ENCODE peak calls at places on chromosomes 4 and X, in four cellular contexts. P is suprapubic skin, T is ovary, H is upper lobe of left lung. N is an unnamed sample.

GRCh38 chr4:179855471-179855870 is 2387.7 kb upstream of the TENM3 start:
- DNase-seq in P (no peak), T (no peak), H (no peak), N (no peak)

GRCh38 chr4:1242506-1243450 is 6.2 kb downstream of the CTBP1 start:
- DNase-seq in P (peak), T (no peak), H (peak), N (peak)

GRCh38 chr4:113882668-113883067 is 96.8 kb downstream of the ARSJ start:
- DNase-seq in P (no peak), T (no peak), H (no peak), N (no peak)

GRCh38 chr4:3879681-3880594 is 113.8 kb downstream of the ADRA2C start:
- DNase-seq in P (peak), T (no peak), H (peak), N (no peak)

GRCh38 chr4:112842513-112842912 is 205.6 kb downstream of the LARP7 start:
- DNase-seq in P (no peak), T (no peak), H (peak), N (no peak)

GRCh38 chr4:139651282-139652194 is 14.1 kb upstream of the MGST2 start:
- DNase-seq in P (peak), T (peak), H (no peak), N (peak)

GRCh38 chrX:132532955-132533354 is 44.1 kb upstream of the MBNL3 start:
- DNase-seq in P (no peak), T (no peak), H (no peak), N (no peak)

GRCh38 chrX:31213941-31214340 is 142.1 kb upstream of the FTHL17 start:
- DNase-seq in P (no peak), T (no peak), H (no peak), N (no peak)

GRCh38 chrX:143472334-143472938 is 44.8 kb downstream of the SPANXN3 start:
- DNase-seq in P (no peak), T (no peak), H (no peak), N (no peak)

GRCh38 chr4:53592686-53593641 is 1.7 kb upstream of the LNX1 start:
- DNase-seq in P (peak), T (peak), H (peak), N (peak)

GRCh38 chrX:103687073-103687695 is 685 bp upstream of the MORF4L2 start:
- DNase-seq in P (peak), T (peak), H (peak), N (peak)

GRCh38 chrX:147803948-147804347 is 107.8 kb upstream of the FMR1 start:
- DNase-seq in P (no peak), T (no peak), H (no peak), N (no peak)

GRCh38 chr4:6616087-6616995 is 24.1 kb upstream of the MRFAP1 start:
- DNase-seq in P (no peak), T (no peak), H (no peak), N (no peak)

GRCh38 chrX:72202792-72203401 is 21.3 kb downstream of the PIN4 start:
- DNase-seq in P (no peak), T (no peak), H (no peak), N (no peak)

GRCh38 chr4:145098675-145099037 is 545 bp downstream of the ABCE1 start:
- DNase-seq in P (no peak), T (no peak), H (no peak), N (peak)

GRCh38 chr4:22237155-22237751 is 278.6 kb downstream of the ADGRA3 start:
- DNase-seq in P (no peak), T (peak), H (peak), N (peak)

GRCh38 chr4:107094332-107094731 is 58.2 kb upstream of the DKK2 start:
- DNase-seq in P (no peak), T (no peak), H (no peak), N (no peak)

GRCh38 chr4:2497931-2498330 is 29.0 kb downstream of the RNF4 start:
- DNase-seq in P (no peak), T (no peak), H (no peak), N (peak)

GRCh38 chr4:24748758-24749350 is 46.5 kb upstream of the SOD3 start:
- DNase-seq in P (no peak), T (peak), H (no peak), N (no peak)

GRCh38 chrX:13059676-13060499 is 15.5 kb upstream of the FAM9C start:
- DNase-seq in P (no peak), T (no peak), H (no peak), N (no peak)

GRCh38 chrX:119503484-119503861 is 35.2 kb downstream of the SLC25A5 start:
- DNase-seq in P (no peak), T (no peak), H (no peak), N (peak)
- TF ChIP-seq EP300 in P (no peak), T (no peak), H (no peak), N (no peak)

DNA sequence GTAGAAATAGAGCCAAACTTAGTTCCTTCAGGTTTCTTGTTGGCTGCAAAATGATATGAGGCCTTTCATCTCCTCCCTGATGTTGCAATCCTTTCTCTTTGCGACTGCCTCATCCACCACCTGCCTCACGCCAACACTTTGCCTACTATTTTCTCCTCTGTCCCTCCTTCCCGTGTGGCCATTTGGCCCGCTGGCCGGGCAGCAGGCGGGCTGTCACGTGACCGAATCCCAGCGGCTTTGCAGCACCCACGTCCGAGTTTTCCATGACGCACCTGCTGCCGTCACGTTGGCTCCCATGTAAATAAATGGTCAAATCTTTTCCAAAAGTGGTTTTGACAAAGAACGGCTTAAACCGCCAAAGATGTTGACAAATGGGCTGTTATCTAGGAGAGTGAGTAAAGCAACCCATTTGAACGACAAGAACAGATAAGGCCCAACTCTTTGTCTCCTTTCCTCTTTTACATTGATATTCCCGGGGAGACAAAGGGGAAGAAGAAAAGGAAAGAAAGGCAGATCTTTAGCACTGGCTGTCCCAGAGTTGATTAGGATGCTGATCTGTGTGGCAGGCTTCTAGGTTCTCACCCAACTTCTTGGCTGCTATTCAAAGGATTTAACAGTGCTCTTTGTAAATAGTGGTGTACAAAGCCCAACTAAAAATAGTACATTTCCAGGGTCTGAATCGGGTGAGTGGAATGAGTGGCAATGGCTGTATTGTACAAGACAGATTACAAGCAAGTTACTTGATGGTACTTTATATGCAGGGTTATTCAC is 174.2 kb upstream of the JADE1 start:
- DNase-seq in P (no peak), T (no peak), H (peak), N (peak)
- TF ChIP-seq POLR2A in P (no peak), T (no peak), H (no peak), N (no peak)

GRCh38 chrX:136778020-136778419 is 2.7 kb downstream of the ARHGEF6 start:
- DNase-seq in P (no peak), T (no peak), H (no peak), N (no peak)

GRCh38 chrX:136780738-136781137 is at the start of gene ARHGEF6:
- DNase-seq in P (no peak), T (no peak), H (no peak), N (peak)

GRCh38 chrX:136778914-136779313 is 1.8 kb downstream of the ARHGEF6 start:
- DNase-seq in P (no peak), T (no peak), H (no peak), N (no peak)

GRCh38 chrX:136780241-136780640 is 491 bp downstream of the ARHGEF6 start:
- DNase-seq in P (no peak), T (no peak), H (no peak), N (no peak)

GRCh38 chrX:136779346-136779781 is 1.4 kb downstream of the ARHGEF6 start:
- DNase-seq in P (no peak), T (no peak), H (no peak), N (no peak)
- TF ChIP-seq EP300 in P (no peak), T (no peak), H (no peak), N (no peak)

GRCh38 chr4:122917731-122918130 is 4.7 kb downstream of the NUDT6 start:
- DNase-seq in P (no peak), T (no peak), H (no peak), N (no peak)

GRCh38 chr4:122920473-122920872 is 1.9 kb downstream of the NUDT6 start:
- DNase-seq in P (no peak), T (no peak), H (no peak), N (no peak)

GRCh38 chr4:122921971-122922876 is at the start of gene NUDT6:
- DNase-seq in P (peak), T (peak), H (peak), N (peak)

GRCh38 chr4:122921300-122921699 is 1.1 kb downstream of the NUDT6 start:
- DNase-seq in P (no peak), T (no peak), H (no peak), N (no peak)

DNA sequence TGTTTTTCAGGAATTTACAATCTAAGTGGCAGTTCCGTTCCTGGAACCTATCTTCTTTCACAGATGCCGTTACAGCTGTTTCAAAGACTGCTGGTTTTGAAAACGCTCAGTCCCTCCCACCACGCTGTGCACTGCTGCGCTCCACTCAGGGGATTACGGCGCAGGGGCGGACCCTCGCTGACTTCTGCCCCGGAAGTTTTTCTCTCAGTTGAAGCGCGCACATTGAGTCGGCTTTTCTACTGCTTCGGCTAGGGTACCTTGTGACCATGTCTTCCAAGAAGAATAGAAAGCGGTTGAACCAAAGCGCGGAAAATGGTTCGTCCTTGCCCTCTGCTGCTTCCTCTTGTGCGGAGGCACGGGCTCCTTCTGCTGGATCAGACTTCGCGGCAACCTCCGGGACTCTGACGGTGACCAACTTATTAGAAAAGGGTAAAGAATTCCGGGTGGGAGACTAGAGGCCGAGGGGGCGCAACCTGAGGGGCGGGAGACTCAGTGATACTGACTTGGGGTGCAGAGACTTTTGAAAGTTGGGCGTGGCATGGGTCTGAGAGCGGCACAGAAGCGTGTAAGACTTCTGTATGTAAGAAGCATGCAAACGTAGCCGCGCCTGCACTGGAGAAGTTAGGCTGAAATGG is 597 bp upstream of the NUDT6 start:
- DNase-seq in P (peak), T (peak), H (peak), N (peak)
- TF ChIP-seq POLR2A in P (no peak), T (no peak), H (no peak), N (no peak)

DNA sequence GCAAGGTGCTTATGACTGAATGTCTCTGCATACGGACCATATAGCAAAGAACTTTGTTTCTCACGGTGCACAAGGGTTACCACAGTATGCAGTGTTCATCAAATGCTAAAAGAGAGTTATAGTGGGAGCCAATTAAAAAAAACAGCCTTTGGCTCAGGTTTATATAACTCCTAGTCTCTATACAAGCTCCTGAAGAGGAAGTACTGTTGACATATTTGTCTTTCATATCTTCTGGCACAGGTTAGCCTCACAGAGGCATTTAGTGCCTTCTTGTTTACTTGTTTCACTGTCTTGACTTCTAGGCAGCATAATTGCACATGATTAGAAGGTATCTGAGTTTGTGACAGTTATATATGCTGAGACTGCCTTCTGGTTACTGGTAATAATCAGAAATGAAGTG is 158.8 kb upstream of the FAM47C start:
- DNase-seq in P (no peak), T (no peak), H (no peak), N (no peak)
- TF ChIP-seq EP300 in P (no peak), T (no peak), H (no peak), N (no peak)